ENCODE peak calls at places on chromosomes 13 and 19, in seven cellular contexts. One of them, this sample, is unnamed.
A peak's percentile ranks its signal among the peaks of the same experiment; 100 is the strongest.

GRCh38 chr19:33290956-33291622 is 11.2 kb downstream of the CEBPA start:
- DNase-seq in heart left ventricle: no peak
- DNase-seq in brain microvascular endothelial cell: no peak
- DNase-seq in right cardiac atrium: peak; percentile 39
- DNase-seq in CD4-positive, CD25-positive, alpha-beta regulatory T cell: no peak
- DNase-seq in mesendoderm: peak; percentile 74
- DNase-seq in foreskin fibroblast: no peak
- DNase-seq in this sample: no peak

GRCh38 chr19:13935765-13936486 is 2.3 kb downstream of the PODNL1 start:
- DNase-seq in CD4-positive, CD25-positive, alpha-beta regulatory T cell: no peak
- DNase-seq in mesendoderm: peak; percentile 64
- DNase-seq in heart left ventricle: no peak
- DNase-seq in right cardiac atrium: no peak
- DNase-seq in foreskin fibroblast: no peak
- DNase-seq in brain microvascular endothelial cell: no peak
- DNase-seq in this sample: no peak

GRCh38 chr19:2888739-2889224 is 11.9 kb upstream of the ZNF57 start:
- DNase-seq in foreskin fibroblast: no peak
- DNase-seq in right cardiac atrium: peak; percentile 74
- DNase-seq in mesendoderm: no peak
- DNase-seq in brain microvascular endothelial cell: no peak
- DNase-seq in heart left ventricle: peak; percentile 10
- DNase-seq in CD4-positive, CD25-positive, alpha-beta regulatory T cell: peak; percentile 59
- DNase-seq in this sample: no peak

GRCh38 chr13:59846845-59847620 is 316.7 kb downstream of the DIAPH3 start:
- DNase-seq in CD4-positive, CD25-positive, alpha-beta regulatory T cell: no peak
- DNase-seq in right cardiac atrium: no peak
- DNase-seq in mesendoderm: peak; percentile 58
- DNase-seq in heart left ventricle: no peak
- DNase-seq in brain microvascular endothelial cell: no peak
- DNase-seq in foreskin fibroblast: no peak
- DNase-seq in this sample: no peak

GRCh38 chr19:17871878-17872250 is at the start of gene SLC5A5:
- DNase-seq in right cardiac atrium: no peak
- DNase-seq in mesendoderm: no peak
- DNase-seq in foreskin fibroblast: no peak
- DNase-seq in CD4-positive, CD25-positive, alpha-beta regulatory T cell: no peak
- DNase-seq in brain microvascular endothelial cell: no peak
- DNase-seq in heart left ventricle: no peak
- DNase-seq in this sample: no peak

GRCh38 chr13:71278512-71278911 is 588.5 kb downstream of the DACH1 start:
- DNase-seq in CD4-positive, CD25-positive, alpha-beta regulatory T cell: no peak
- DNase-seq in heart left ventricle: no peak
- DNase-seq in foreskin fibroblast: no peak
- DNase-seq in brain microvascular endothelial cell: no peak
- DNase-seq in right cardiac atrium: no peak
- DNase-seq in mesendoderm: no peak
- DNase-seq in this sample: no peak

GRCh38 chr13:66405908-66406802 is 824.0 kb downstream of the PCDH9 start:
- DNase-seq in mesendoderm: no peak
- DNase-seq in right cardiac atrium: no peak
- DNase-seq in brain microvascular endothelial cell: peak; percentile 37
- DNase-seq in heart left ventricle: no peak
- DNase-seq in foreskin fibroblast: peak; percentile 56
- DNase-seq in CD4-positive, CD25-positive, alpha-beta regulatory T cell: no peak
- DNase-seq in this sample: no peak

GRCh38 chr13:74732736-74733135 is 598.5 kb upstream of the KLF12 start:
- DNase-seq in foreskin fibroblast: no peak
- DNase-seq in CD4-positive, CD25-positive, alpha-beta regulatory T cell: no peak
- DNase-seq in right cardiac atrium: no peak
- DNase-seq in mesendoderm: no peak
- DNase-seq in brain microvascular endothelial cell: no peak
- DNase-seq in heart left ventricle: no peak
- DNase-seq in this sample: no peak

GRCh38 chr13:24680258-24680920 is at the start of gene ATP12A:
- DNase-seq in heart left ventricle: no peak
- DNase-seq in right cardiac atrium: peak; percentile 58
- DNase-seq in CD4-positive, CD25-positive, alpha-beta regulatory T cell: no peak
- DNase-seq in foreskin fibroblast: no peak
- DNase-seq in brain microvascular endothelial cell: no peak
- DNase-seq in mesendoderm: peak; percentile 85
- DNase-seq in this sample: peak; percentile 73

GRCh38 chr13:30730526-30730925 is 4.8 kb upstream of the ALOX5AP start:
- DNase-seq in foreskin fibroblast: no peak
- DNase-seq in brain microvascular endothelial cell: no peak
- DNase-seq in right cardiac atrium: no peak
- DNase-seq in mesendoderm: peak; percentile 63
- DNase-seq in heart left ventricle: no peak
- DNase-seq in CD4-positive, CD25-positive, alpha-beta regulatory T cell: no peak
- DNase-seq in this sample: no peak

GRCh38 chr13:74070513-74070912 is 63.7 kb downstream of the KLF12 start:
- DNase-seq in right cardiac atrium: no peak
- DNase-seq in brain microvascular endothelial cell: no peak
- DNase-seq in heart left ventricle: no peak
- DNase-seq in foreskin fibroblast: no peak
- DNase-seq in mesendoderm: peak; percentile 38
- DNase-seq in CD4-positive, CD25-positive, alpha-beta regulatory T cell: no peak
- DNase-seq in this sample: no peak

GRCh38 chr13:51837016-51837415 is 8.0 kb downstream of the TMEM272 start:
- DNase-seq in right cardiac atrium: no peak
- DNase-seq in heart left ventricle: no peak
- DNase-seq in foreskin fibroblast: no peak
- DNase-seq in CD4-positive, CD25-positive, alpha-beta regulatory T cell: no peak
- DNase-seq in brain microvascular endothelial cell: no peak
- DNase-seq in mesendoderm: no peak
- DNase-seq in this sample: no peak

GRCh38 chr19:46133101-46133627 is 8.7 kb upstream of the IGFL3 start:
- DNase-seq in foreskin fibroblast: peak; percentile 80
- DNase-seq in heart left ventricle: peak; percentile 14
- DNase-seq in right cardiac atrium: no peak
- DNase-seq in CD4-positive, CD25-positive, alpha-beta regulatory T cell: no peak
- DNase-seq in brain microvascular endothelial cell: peak; percentile 85
- DNase-seq in mesendoderm: peak; percentile 98
- DNase-seq in this sample: peak; percentile 30

GRCh38 chr19:20273376-20273775 is 106.4 kb downstream of the ZNF486 start:
- DNase-seq in mesendoderm: no peak
- DNase-seq in right cardiac atrium: no peak
- DNase-seq in heart left ventricle: no peak
- DNase-seq in brain microvascular endothelial cell: no peak
- DNase-seq in foreskin fibroblast: no peak
- DNase-seq in CD4-positive, CD25-positive, alpha-beta regulatory T cell: no peak
- DNase-seq in this sample: no peak

GRCh38 chr13:98284677-98285076 is 107.6 kb upstream of the RNF113B start:
- DNase-seq in brain microvascular endothelial cell: no peak
- DNase-seq in heart left ventricle: no peak
- DNase-seq in right cardiac atrium: no peak
- DNase-seq in CD4-positive, CD25-positive, alpha-beta regulatory T cell: no peak
- DNase-seq in mesendoderm: no peak
- DNase-seq in foreskin fibroblast: no peak
- DNase-seq in this sample: no peak

GRCh38 chr19:3175761-3176714 is 2.5 kb upstream of the S1PR4 start:
- DNase-seq in heart left ventricle: no peak
- DNase-seq in CD4-positive, CD25-positive, alpha-beta regulatory T cell: no peak
- DNase-seq in foreskin fibroblast: peak; percentile 53
- DNase-seq in brain microvascular endothelial cell: no peak
- DNase-seq in right cardiac atrium: no peak
- DNase-seq in mesendoderm: no peak
- DNase-seq in this sample: peak; percentile 57

GRCh38 chr13:41127746-41128145 is 4.9 kb downstream of the KBTBD6 start:
- DNase-seq in foreskin fibroblast: no peak
- DNase-seq in heart left ventricle: no peak
- DNase-seq in mesendoderm: no peak
- DNase-seq in right cardiac atrium: no peak
- DNase-seq in CD4-positive, CD25-positive, alpha-beta regulatory T cell: no peak
- DNase-seq in brain microvascular endothelial cell: no peak
- DNase-seq in this sample: no peak

GRCh38 chr13:112137144-112137543 is 70.2 kb downstream of the SOX1 start:
- DNase-seq in heart left ventricle: no peak
- DNase-seq in brain microvascular endothelial cell: no peak
- DNase-seq in foreskin fibroblast: no peak
- DNase-seq in mesendoderm: no peak
- DNase-seq in CD4-positive, CD25-positive, alpha-beta regulatory T cell: no peak
- DNase-seq in right cardiac atrium: no peak
- DNase-seq in this sample: no peak

GRCh38 chr19:54316746-54317107 is 3.8 kb upstream of the LILRA5 start:
- DNase-seq in CD4-positive, CD25-positive, alpha-beta regulatory T cell: no peak
- DNase-seq in brain microvascular endothelial cell: no peak
- DNase-seq in foreskin fibroblast: no peak
- DNase-seq in mesendoderm: peak; percentile 59
- DNase-seq in right cardiac atrium: peak; percentile 76
- DNase-seq in heart left ventricle: no peak
- DNase-seq in this sample: no peak

DNA sequence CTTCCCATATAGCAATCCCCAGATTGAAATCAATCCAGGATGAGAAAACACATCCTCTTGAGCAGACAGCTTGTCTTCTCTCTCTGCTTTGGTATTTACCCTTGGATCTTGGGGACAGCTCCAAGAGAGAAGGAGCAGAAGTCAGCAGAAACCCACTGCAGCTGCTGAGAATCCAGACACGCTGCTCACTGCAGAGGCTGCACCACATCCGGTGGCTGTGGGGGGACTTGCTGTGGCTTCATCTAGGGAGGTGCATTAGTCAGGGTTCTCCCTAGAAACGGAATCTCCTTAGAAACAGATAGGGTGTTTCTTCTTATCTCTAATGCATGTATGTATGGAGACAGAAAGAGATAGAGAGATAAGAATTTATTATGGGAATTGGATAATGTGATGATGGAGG is 2.7 kb downstream of the CYP4F12 start:
- DNase-seq in CD4-positive, CD25-positive, alpha-beta regulatory T cell: no peak
- DNase-seq in right cardiac atrium: no peak
- DNase-seq in foreskin fibroblast: no peak
- DNase-seq in heart left ventricle: no peak
- DNase-seq in brain microvascular endothelial cell: no peak
- DNase-seq in mesendoderm: no peak
- DNase-seq in this sample: no peak
- H3K4me3 ChIP-seq in CD4-positive, CD25-positive, alpha-beta regulatory T cell: no peak overlapping the region
- H3K4me3 ChIP-seq in right cardiac atrium: no peak overlapping the region
- H3K4me3 ChIP-seq in foreskin fibroblast: no peak overlapping the region
- H3K4me3 ChIP-seq in heart left ventricle: no peak overlapping the region
- H3K4me3 ChIP-seq in brain microvascular endothelial cell: no peak overlapping the region
- H3K4me3 ChIP-seq in mesendoderm: no peak overlapping the region
- H3K4me3 ChIP-seq in this sample: no peak overlapping the region

GRCh38 chr19:41218615-41219507 is at the start of gene AXL:
- DNase-seq in foreskin fibroblast: peak; percentile 91
- DNase-seq in heart left ventricle: peak; percentile 75
- DNase-seq in CD4-positive, CD25-positive, alpha-beta regulatory T cell: no peak
- DNase-seq in mesendoderm: peak; percentile 96
- DNase-seq in right cardiac atrium: peak; percentile 95
- DNase-seq in brain microvascular endothelial cell: peak; percentile 83
- DNase-seq in this sample: peak; percentile 12
- H3K4me3 ChIP-seq in foreskin fibroblast: peak within 1 kb of the TSS; percentile 96
- H3K4me3 ChIP-seq in heart left ventricle: peak within 1 kb of the TSS; percentile 72
- H3K4me3 ChIP-seq in CD4-positive, CD25-positive, alpha-beta regulatory T cell: no peak within 1 kb of the TSS
- H3K4me3 ChIP-seq in mesendoderm: peak within 1 kb of the TSS; percentile 52
- H3K4me3 ChIP-seq in right cardiac atrium: peak within 1 kb of the TSS; percentile 60
- H3K4me3 ChIP-seq in brain microvascular endothelial cell: peak within 1 kb of the TSS; percentile 80
- H3K4me3 ChIP-seq in this sample: peak within 1 kb of the TSS; percentile 7

GRCh38 chr19:41912899-41913475 is 15.3 kb downstream of the ERFL start:
- DNase-seq in brain microvascular endothelial cell: no peak
- DNase-seq in heart left ventricle: no peak
- DNase-seq in foreskin fibroblast: no peak
- DNase-seq in right cardiac atrium: peak; percentile 56
- DNase-seq in mesendoderm: peak; percentile 42
- DNase-seq in CD4-positive, CD25-positive, alpha-beta regulatory T cell: no peak
- DNase-seq in this sample: no peak
- H3K4me3 ChIP-seq in brain microvascular endothelial cell: no peak overlapping the region
- H3K4me3 ChIP-seq in heart left ventricle: no peak overlapping the region
- H3K4me3 ChIP-seq in foreskin fibroblast: no peak overlapping the region
- H3K4me3 ChIP-seq in right cardiac atrium: no peak overlapping the region
- H3K4me3 ChIP-seq in mesendoderm: no peak overlapping the region
- H3K4me3 ChIP-seq in CD4-positive, CD25-positive, alpha-beta regulatory T cell: no peak overlapping the region
- H3K4me3 ChIP-seq in this sample: no peak overlapping the region

GRCh38 chr19:56562766-56563165 is 4.5 kb upstream of the ZNF470 start:
- DNase-seq in heart left ventricle: no peak
- DNase-seq in right cardiac atrium: no peak
- DNase-seq in CD4-positive, CD25-positive, alpha-beta regulatory T cell: no peak
- DNase-seq in brain microvascular endothelial cell: no peak
- DNase-seq in foreskin fibroblast: no peak
- DNase-seq in mesendoderm: no peak
- DNase-seq in this sample: no peak

GRCh38 chr19:56566904-56567273 is 379 bp upstream of the ZNF470 start:
- DNase-seq in brain microvascular endothelial cell: peak; percentile 43
- DNase-seq in foreskin fibroblast: peak; percentile 29
- DNase-seq in right cardiac atrium: peak; percentile 88
- DNase-seq in mesendoderm: no peak
- DNase-seq in heart left ventricle: peak; percentile 64
- DNase-seq in CD4-positive, CD25-positive, alpha-beta regulatory T cell: no peak
- DNase-seq in this sample: no peak

GRCh38 chr19:56567274-56568120 is at the start of gene ZNF470:
- DNase-seq in right cardiac atrium: peak; percentile 98
- DNase-seq in mesendoderm: peak; percentile 96
- DNase-seq in brain microvascular endothelial cell: peak; percentile 92
- DNase-seq in foreskin fibroblast: peak; percentile 92
- DNase-seq in CD4-positive, CD25-positive, alpha-beta regulatory T cell: peak; percentile 83
- DNase-seq in heart left ventricle: peak; percentile 95
- DNase-seq in this sample: peak; percentile 96
- H3K4me3 ChIP-seq in right cardiac atrium: peak within 1 kb of the TSS; percentile 82
- H3K4me3 ChIP-seq in mesendoderm: peak within 1 kb of the TSS; percentile 79
- H3K4me3 ChIP-seq in brain microvascular endothelial cell: peak within 1 kb of the TSS; percentile 95
- H3K4me3 ChIP-seq in foreskin fibroblast: peak within 1 kb of the TSS; percentile 76
- H3K4me3 ChIP-seq in CD4-positive, CD25-positive, alpha-beta regulatory T cell: peak within 1 kb of the TSS; percentile 73
- H3K4me3 ChIP-seq in heart left ventricle: peak within 1 kb of the TSS; percentile 94
- H3K4me3 ChIP-seq in this sample: peak within 1 kb of the TSS; percentile 94

This sample was measured in pancreas.